ENCODE peak calls at places on chromosomes 5 and 9, in four cellular contexts. M is H1, B is fibroblast of mammary gland, O is colonic mucosa. Q is an unnamed sample.
A peak's percentile ranks its signal among the peaks of the same experiment; 100 is the strongest.

GRCh38 chr9:33924978-33925797 is 108.2 kb downstream of the UBE2R2 start:
- DNase-seq in M (peak; percentile 29), B (peak; percentile 70), O (peak; percentile 48), Q (peak; percentile 84)

GRCh38 chr9:113963017-113963620 is 87.0 kb downstream of the ZNF618 start:
- DNase-seq in M (peak; percentile 31), B (peak; percentile 67), O (peak; percentile 58), Q (peak; percentile 80)

GRCh38 chr9:109320338-109320733 is 523 bp downstream of the EPB41L4B start:
- DNase-seq in M (no peak), B (no peak), O (no peak), Q (no peak)

GRCh38 chr9:37293664-37294524 is 128.6 kb upstream of the GRHPR start:
- DNase-seq in M (no peak), B (peak; percentile 75), O (no peak), Q (peak; percentile 58)

GRCh38 chr9:90801507-90802289 is at the start of gene SYK:
- DNase-seq in M (no peak), B (no peak), O (peak; percentile 79), Q (no peak)

GRCh38 chr5:66174338-66174737 is 30.2 kb downstream of the SREK1 start:
- DNase-seq in M (no peak), B (peak; percentile 53), O (no peak), Q (peak; percentile 75)

GRCh38 chr9:14339746-14340145 is 25.8 kb upstream of the NFIB start:
- DNase-seq in M (no peak), B (no peak), O (no peak), Q (no peak)

GRCh38 chr5:23742701-23743100 is 235.3 kb downstream of the PRDM9 start:
- DNase-seq in M (no peak), B (peak; percentile 0), O (no peak), Q (no peak)

GRCh38 chr5:156191547-156191946 is 135.4 kb upstream of the SGCD start:
- DNase-seq in M (no peak), B (no peak), O (no peak), Q (no peak)

GRCh38 chr9:89850633-89851325 is 246.0 kb downstream of the GADD45G start:
- DNase-seq in M (no peak), B (peak; percentile 31), O (peak; percentile 60), Q (no peak)

GRCh38 chr9:114216081-114216480 is 60.7 kb downstream of the COL27A1 start:
- DNase-seq in M (no peak), B (no peak), O (no peak), Q (peak; percentile 69)

GRCh38 chr5:35963381-35963843 is 25.0 kb upstream of the CAPSL start:
- DNase-seq in M (no peak), B (peak; percentile 22), O (peak; percentile 21), Q (peak; percentile 22)

GRCh38 chr9:71685394-71685793 is 82.9 kb downstream of the CEMIP2 start:
- DNase-seq in M (no peak), B (no peak), O (peak; percentile 32), Q (no peak)

GRCh38 chr5:81393783-81394718 is at the start of gene ACOT12:
- DNase-seq in M (no peak), B (peak; percentile 17), O (no peak), Q (peak; percentile 30)

GRCh38 chr9:34158362-34158869 is 20.4 kb upstream of the UBAP1 start:
- DNase-seq in M (no peak), B (peak; percentile 88), O (no peak), Q (peak; percentile 78)

GRCh38 chr5:9653811-9654210 is 23.7 kb upstream of the TAS2R1 start:
- DNase-seq in M (no peak), B (peak; percentile 48), O (no peak), Q (peak; percentile 94)

GRCh38 chr5:55027589-55027988 is 3.5 kb downstream of the GZMK start:
- DNase-seq in M (no peak), B (no peak), O (no peak), Q (no peak)

GRCh38 chr9:133849076-133849670 is 111.0 kb upstream of the SARDH start:
- DNase-seq in M (no peak), B (no peak), O (no peak), Q (no peak)

GRCh38 chr9:129333961-129334743 is 156.1 kb upstream of the IER5L start:
- DNase-seq in M (peak; percentile 94), B (peak; percentile 87), O (peak; percentile 84), Q (peak; percentile 99)

GRCh38 chr9:133437753-133438531 is 15.8 kb downstream of the ADAMTS13 start:
- DNase-seq in M (no peak), B (no peak), O (no peak), Q (no peak)

GRCh38 chr5:38011641-38012188 is 171.9 kb upstream of the GDNF start:
- DNase-seq in M (no peak), B (no peak), O (no peak), Q (no peak)

GRCh38 chr9:108991479-108991878 is 21.8 kb downstream of the CTNNAL1 start:
- DNase-seq in M (no peak), B (no peak), O (no peak), Q (no peak)

GRCh38 chr5:135227064-135228022 is 171.7 kb downstream of the MACROH2A1 start:
- DNase-seq in M (no peak), B (no peak), O (no peak), Q (no peak)

GRCh38 chr5:126508962-126509279 is 85.7 kb downstream of the GRAMD2B start:
- DNase-seq in M (no peak), B (peak; percentile 86), O (no peak), Q (peak; percentile 96)

GRCh38 chr5:6551287-6551954 is 81.4 kb downstream of the NSUN2 start:
- DNase-seq in M (no peak), B (peak; percentile 4), O (no peak), Q (no peak)

GRCh38 chr9:19619221-19619620 is 169.6 kb downstream of the SLC24A2 start:
- DNase-seq in M (no peak), B (no peak), O (no peak), Q (no peak)

GRCh38 chr9:128550226-128550625 is 2.2 kb upstream of the SPTAN1 start:
- DNase-seq in M (no peak), B (no peak), O (no peak), Q (no peak)

GRCh38 chr5:142736247-142736632 is 33.9 kb upstream of the ARHGAP26 start:
- DNase-seq in M (no peak), B (no peak), O (no peak), Q (no peak)

GRCh38 chr5:72066658-72067057 is 40.6 kb upstream of the MAP1B start:
- DNase-seq in M (no peak), B (peak; percentile 78), O (no peak), Q (peak; percentile 84)

GRCh38 chr5:1253456-1254105 is 28.4 kb downstream of the SLC6A18 start:
- DNase-seq in M (no peak), B (no peak), O (no peak), Q (no peak)

GRCh38 chr9:17057729-17058128 is 77.1 kb upstream of the CNTLN start:
- DNase-seq in M (no peak), B (no peak), O (no peak), Q (no peak)

GRCh38 chr5:11650936-11651335 is 253.3 kb downstream of the CTNND2 start:
- DNase-seq in M (peak; percentile 2), B (no peak), O (no peak), Q (no peak)

GRCh38 chr5:18105449-18105848 is 471.2 kb downstream of the TAF11L14 start:
- DNase-seq in M (no peak), B (no peak), O (no peak), Q (no peak)
- H3K4me3 ChIP-seq in M (no peak overlapping the region), B (no peak overlapping the region), O (no peak overlapping the region), Q (no peak overlapping the region)

GRCh38 chr5:16437974-16438373 is 27.6 kb downstream of the ZNF622 start:
- DNase-seq in M (no peak), B (peak; percentile 24), O (no peak), Q (peak; percentile 52)
- TF ChIP-seq CTCF in M (no peak), B (peak; percentile 18), O (no peak), Q (peak; percentile 55)

GRCh38 chr9:277595-278330 is 63.1 kb downstream of the DOCK8 start:
- DNase-seq in M (no peak), B (no peak), O (no peak), Q (no peak)
- H3K4me3 ChIP-seq in M (no peak overlapping the region), B (no peak overlapping the region), O (no peak overlapping the region), Q (no peak overlapping the region)

DNA sequence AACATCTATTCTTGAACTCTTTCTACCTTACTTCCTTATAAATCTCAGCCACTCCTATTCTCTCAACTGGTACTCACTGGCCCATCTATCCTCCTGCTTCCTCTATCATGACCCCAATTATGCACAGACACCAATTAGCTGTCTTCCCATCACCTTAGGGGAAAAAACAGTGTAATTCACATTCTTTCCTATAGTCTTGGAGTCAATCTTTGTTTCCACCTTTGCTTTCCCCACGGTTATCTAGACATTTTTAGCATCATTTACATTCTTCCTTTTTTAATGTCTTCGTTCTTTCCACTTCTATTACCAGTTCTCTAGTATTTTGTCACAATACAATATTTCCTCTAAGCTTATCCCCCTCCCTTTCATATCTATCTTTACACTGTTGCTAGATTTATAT is 449.4 kb downstream of the TMEM38B start:
- DNase-seq in M (no peak), B (no peak), O (no peak), Q (no peak)
- TF ChIP-seq CTCF in M (no peak), B (no peak), O (no peak), Q (no peak)

GRCh38 chr5:174312270-174312617 is 266.7 kb downstream of the NSG2 start:
- DNase-seq in M (no peak), B (no peak), O (no peak), Q (no peak)
- H3K4me3 ChIP-seq in M (no peak overlapping the region), B (no peak overlapping the region), O (peak overlapping the region; percentile 33), Q (peak overlapping the region; percentile 21)

DNA sequence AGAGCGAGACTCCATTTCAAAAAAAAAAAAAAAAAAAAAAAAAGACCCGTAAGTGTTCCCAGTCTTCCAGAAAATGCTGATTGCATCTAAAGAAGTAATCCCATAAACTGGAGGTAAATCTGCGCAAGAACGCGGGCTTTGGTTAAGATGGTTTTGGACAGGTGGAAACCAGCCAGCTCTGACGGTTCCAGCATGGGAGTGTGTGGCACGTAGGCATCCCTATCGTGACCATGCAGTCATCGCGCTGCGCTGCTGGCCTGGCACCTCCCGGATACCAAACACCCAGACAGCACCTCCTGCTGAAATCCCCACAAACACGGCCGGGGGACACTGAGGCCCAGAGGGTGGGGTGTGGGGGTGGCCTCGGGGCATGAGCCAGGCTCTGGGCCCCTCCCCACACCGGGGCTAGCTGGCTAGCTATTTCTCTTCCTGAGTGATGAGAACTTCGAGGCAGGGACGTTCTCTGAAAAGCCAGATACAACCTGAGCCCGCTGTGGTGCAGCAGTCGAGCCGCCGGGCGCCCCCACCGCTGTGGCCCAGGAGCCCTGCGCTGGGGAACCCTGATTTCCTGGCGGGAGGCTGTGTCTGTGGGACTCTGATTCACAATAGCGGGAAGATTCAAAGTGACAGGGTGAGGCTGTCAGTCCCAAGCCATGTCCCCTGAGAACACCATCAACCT is 32.2 kb upstream of the NOTCH1 start:
- DNase-seq in M (no peak), B (no peak), O (no peak), Q (no peak)
- TF ChIP-seq CTCF in M (no peak), B (no peak), O (no peak), Q (no peak)

GRCh38 chr5:88678780-88679491 is 204.0 kb downstream of the MEF2C start:
- DNase-seq in M (no peak), B (no peak), O (no peak), Q (no peak)
- H3K4me3 ChIP-seq in M (peak overlapping the region; percentile 15), B (no peak overlapping the region), O (no peak overlapping the region), Q (no peak overlapping the region)

DNA sequence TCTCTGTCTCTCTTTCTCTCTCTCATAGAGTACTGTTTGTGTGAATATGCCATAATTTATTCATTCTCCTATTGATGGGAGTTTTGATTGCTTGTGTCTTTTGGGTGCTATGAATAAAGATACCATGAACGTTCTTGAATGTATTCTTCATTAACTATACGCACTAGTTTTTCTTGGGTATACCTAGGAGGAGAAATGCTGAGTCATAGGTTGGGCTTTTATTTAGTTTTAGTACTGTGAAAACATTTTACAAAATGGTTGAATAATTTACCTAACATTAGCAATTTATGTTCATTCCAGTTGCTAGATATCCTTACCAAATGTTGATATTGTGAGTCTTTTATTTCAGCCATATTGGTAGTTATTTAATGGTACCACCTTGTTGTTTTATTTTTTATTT is 192.5 kb downstream of the NPR3 start:
- DNase-seq in M (no peak), B (no peak), O (no peak), Q (no peak)
- TF ChIP-seq CTCF in M (no peak), B (no peak), O (no peak), Q (no peak)